ENCODE peak calls at places on chromosomes 11 and 22, in five cellular contexts. One of them, this sample, is unnamed.
A peak's percentile ranks its signal among the peaks of the same experiment; 100 is the strongest.

GRCh38 chr11:57180141-57180561 is 1.6 kb upstream of the LRRC55 start:
- DNase-seq in left ventricle myocardium superior: no peak
- DNase-seq in mucosa of descending colon: no peak
- DNase-seq in NCI-H2107: no peak
- DNase-seq in T-helper 2 cell: no peak
- DNase-seq in this sample: no peak

GRCh38 chr11:111001986-111002616 is 243.4 kb upstream of the POU2AF2 start:
- DNase-seq in left ventricle myocardium superior: no peak
- DNase-seq in mucosa of descending colon: peak; percentile 16
- DNase-seq in NCI-H2107: no peak
- DNase-seq in T-helper 2 cell: no peak
- DNase-seq in this sample: no peak

GRCh38 chr11:64665381-64665780 is 57.6 kb downstream of the NRXN2 start:
- DNase-seq in left ventricle myocardium superior: no peak
- DNase-seq in mucosa of descending colon: no peak
- DNase-seq in NCI-H2107: no peak
- DNase-seq in T-helper 2 cell: no peak
- DNase-seq in this sample: no peak

GRCh38 chr11:64031001-64031400 is 4.7 kb upstream of the FLRT1 start:
- DNase-seq in left ventricle myocardium superior: no peak
- DNase-seq in mucosa of descending colon: no peak
- DNase-seq in NCI-H2107: no peak
- DNase-seq in T-helper 2 cell: no peak
- DNase-seq in this sample: no peak

GRCh38 chr22:37943471-37944198 is 9.8 kb downstream of the C22orf23 start:
- DNase-seq in left ventricle myocardium superior: no peak
- DNase-seq in mucosa of descending colon: no peak
- DNase-seq in NCI-H2107: no peak
- DNase-seq in T-helper 2 cell: no peak
- DNase-seq in this sample: no peak

GRCh38 chr11:38138972-38139371 is 1540.9 kb upstream of the RAG2 start:
- DNase-seq in left ventricle myocardium superior: no peak
- DNase-seq in mucosa of descending colon: no peak
- DNase-seq in NCI-H2107: no peak
- DNase-seq in T-helper 2 cell: no peak
- DNase-seq in this sample: no peak

GRCh38 chr11:8567597-8568198 is 26.3 kb downstream of the STK33 start:
- DNase-seq in left ventricle myocardium superior: no peak
- DNase-seq in mucosa of descending colon: no peak
- DNase-seq in NCI-H2107: no peak
- DNase-seq in T-helper 2 cell: no peak
- DNase-seq in this sample: no peak

GRCh38 chr11:68932358-68932757 is 28.7 kb downstream of the IGHMBP2 start:
- DNase-seq in left ventricle myocardium superior: no peak
- DNase-seq in mucosa of descending colon: no peak
- DNase-seq in NCI-H2107: no peak
- DNase-seq in T-helper 2 cell: no peak
- DNase-seq in this sample: no peak

GRCh38 chr11:102279641-102280170 is 37.6 kb upstream of the BIRC3 start:
- DNase-seq in left ventricle myocardium superior: no peak
- DNase-seq in mucosa of descending colon: peak; percentile 65
- DNase-seq in NCI-H2107: peak; percentile 16
- DNase-seq in T-helper 2 cell: no peak
- DNase-seq in this sample: peak; percentile 39

GRCh38 chr11:66324626-66325025 is 7.8 kb upstream of the CD248 start:
- DNase-seq in left ventricle myocardium superior: no peak
- DNase-seq in mucosa of descending colon: no peak
- DNase-seq in NCI-H2107: no peak
- DNase-seq in T-helper 2 cell: no peak
- DNase-seq in this sample: no peak

GRCh38 chr11:61709110-61709509 is 28.9 kb downstream of the DAGLA start:
- DNase-seq in left ventricle myocardium superior: no peak
- DNase-seq in mucosa of descending colon: no peak
- DNase-seq in NCI-H2107: no peak
- DNase-seq in T-helper 2 cell: no peak
- DNase-seq in this sample: no peak

GRCh38 chr11:11384829-11385228 is 31.8 kb upstream of the CSNK2A3 start:
- DNase-seq in left ventricle myocardium superior: no peak
- DNase-seq in mucosa of descending colon: no peak
- DNase-seq in NCI-H2107: no peak
- DNase-seq in T-helper 2 cell: no peak
- DNase-seq in this sample: no peak

GRCh38 chr22:35961480-35961902 is 67.1 kb downstream of the RBFOX2 start:
- DNase-seq in left ventricle myocardium superior: peak; percentile 38
- DNase-seq in mucosa of descending colon: no peak
- DNase-seq in NCI-H2107: no peak
- DNase-seq in T-helper 2 cell: no peak
- DNase-seq in this sample: no peak

GRCh38 chr11:83736689-83737088 is 450.5 kb upstream of the CCDC90B start:
- DNase-seq in left ventricle myocardium superior: no peak
- DNase-seq in mucosa of descending colon: no peak
- DNase-seq in NCI-H2107: no peak
- DNase-seq in T-helper 2 cell: no peak
- DNase-seq in this sample: no peak

GRCh38 chr22:24445481-24446290 is 18.3 kb downstream of the ADORA2A start:
- DNase-seq in left ventricle myocardium superior: no peak
- DNase-seq in mucosa of descending colon: no peak
- DNase-seq in NCI-H2107: no peak
- DNase-seq in T-helper 2 cell: no peak
- DNase-seq in this sample: no peak

GRCh38 chr11:7673724-7674434 is 579 bp upstream of the CYB5R2 start:
- DNase-seq in left ventricle myocardium superior: peak; percentile 45
- DNase-seq in mucosa of descending colon: peak; percentile 77
- DNase-seq in NCI-H2107: no peak
- DNase-seq in T-helper 2 cell: no peak
- DNase-seq in this sample: peak; percentile 76

GRCh38 chr11:113991718-113992458 is 17.0 kb downstream of the HTR3A start:
- DNase-seq in left ventricle myocardium superior: no peak
- DNase-seq in mucosa of descending colon: no peak
- DNase-seq in NCI-H2107: no peak
- DNase-seq in T-helper 2 cell: no peak
- DNase-seq in this sample: no peak

GRCh38 chr22:39938509-39938908 is 21.7 kb upstream of the TMA7B start:
- DNase-seq in left ventricle myocardium superior: no peak
- DNase-seq in mucosa of descending colon: no peak
- DNase-seq in NCI-H2107: no peak
- DNase-seq in T-helper 2 cell: no peak
- DNase-seq in this sample: no peak

GRCh38 chr11:68003846-68004550 is at the start of gene UNC93B1:
- DNase-seq in left ventricle myocardium superior: peak; percentile 96
- DNase-seq in mucosa of descending colon: peak; percentile 97
- DNase-seq in NCI-H2107: no peak
- DNase-seq in T-helper 2 cell: peak; percentile 66
- DNase-seq in this sample: peak; percentile 93

GRCh38 chr11:83998921-83999320 is 712.8 kb upstream of the CCDC90B start:
- DNase-seq in left ventricle myocardium superior: no peak
- DNase-seq in mucosa of descending colon: no peak
- DNase-seq in NCI-H2107: no peak
- DNase-seq in T-helper 2 cell: no peak
- DNase-seq in this sample: no peak

This sample was measured in transverse colon.